ENCODE peak calls at places on chromosomes 16 and 17, in seven cellular contexts. E is EH; U is cardiac septum; J is A549; S is lung; Q is stimulated activated CD4-positive, alpha-beta T cell treated with anti-CD3 and anti-CD28 coated beads, Interleukin-1b, Interleukin-23, amount 100 ng/mL, for 24 hours; V is T-helper 2 cell. Z is an unnamed sample.

GRCh38 chr16:85195884-85196816 is 83.9 kb upstream of the CIBAR2 start:
- DNase-seq in J (no peak), V (no peak), S (no peak), Q (no peak), E (peak; percentile 47), U (no peak), Z (no peak)

GRCh38 chr17:30217054-30217453 is 18.4 kb downstream of the SLC6A4 start:
- DNase-seq in E (no peak), J (no peak), Q (no peak), V (no peak), U (no peak), S (no peak), Z (no peak)

GRCh38 chr17:79202476-79202875 is 127.9 kb downstream of the ENGASE start:
- DNase-seq in J (no peak), S (no peak), V (no peak), U (no peak), Q (no peak), E (no peak), Z (no peak)

GRCh38 chr16:27859020-27859419 is 204.5 kb downstream of the GSG1L start:
- DNase-seq in S (no peak), U (peak; percentile 62), Q (no peak), J (no peak), E (no peak), V (no peak), Z (no peak)

GRCh38 chr16:72932050-72932449 is 115.9 kb downstream of the ZFHX3 start:
- DNase-seq in E (no peak), J (no peak), U (no peak), V (no peak), Q (no peak), S (no peak), Z (no peak)

GRCh38 chr16:68575082-68575481 is 36.0 kb downstream of the ZFP90 start:
- DNase-seq in U (no peak), E (no peak), Q (no peak), S (no peak), V (no peak), J (no peak), Z (no peak)

GRCh38 chr17:15236281-15237105 is 28.6 kb downstream of the PMP22 start:
- DNase-seq in E (peak; percentile 39), J (no peak), V (no peak), S (no peak), U (no peak), Q (no peak), Z (no peak)

GRCh38 chr17:17868637-17869522 is 32.1 kb upstream of the SREBF1 start:
- DNase-seq in V (no peak), U (no peak), Q (no peak), S (no peak), E (no peak), J (no peak), Z (no peak)

GRCh38 chr17:49845210-49845782 is 2.6 kb downstream of the TAC4 start:
- DNase-seq in Q (no peak), V (no peak), S (no peak), J (no peak), E (peak; percentile 59), U (peak; percentile 79), Z (no peak)

GRCh38 chr17:12431188-12431587 is 234.5 kb upstream of the MYOCD start:
- DNase-seq in J (no peak), Q (no peak), V (no peak), E (no peak), U (no peak), S (no peak), Z (no peak)

GRCh38 chr16:25110392-25110947 is 1.1 kb upstream of the LCMT1 start:
- DNase-seq in S (no peak), V (no peak), E (no peak), J (no peak), Q (no peak), U (no peak), Z (no peak)

GRCh38 chr16:66277311-66278070 is 89.0 kb upstream of the CDH5 start:
- DNase-seq in V (no peak), E (no peak), J (no peak), S (no peak), Q (no peak), U (no peak), Z (no peak)

GRCh38 chr17:39134878-39135277 is 16.6 kb downstream of the PLXDC1 start:
- DNase-seq in U (no peak), V (no peak), E (no peak), J (no peak), S (no peak), Q (no peak), Z (no peak)

GRCh38 chr16:3609895-3610697 is 1.3 kb downstream of the SLX4 start:
- DNase-seq in S (no peak), E (peak; percentile 25), Q (no peak), V (no peak), U (no peak), J (no peak), Z (no peak)

GRCh38 chr16:2785101-2785991 is 2.0 kb downstream of the PRSS33 start:
- DNase-seq in Q (no peak), S (no peak), J (no peak), U (peak; percentile 71), V (no peak), E (no peak), Z (no peak)

GRCh38 chr17:11176549-11176948 is 64.5 kb upstream of the SHISA6 start:
- DNase-seq in E (no peak), V (no peak), J (no peak), S (no peak), U (no peak), Q (no peak), Z (no peak)

GRCh38 chr16:30009085-30009862 is 1.6 kb downstream of the DOC2A start:
- DNase-seq in Q (no peak), V (no peak), S (no peak), E (no peak), J (no peak), U (no peak), Z (no peak)

GRCh38 chr16:31242197-31242596 is 17.6 kb upstream of the ITGAM start:
- DNase-seq in S (no peak), V (no peak), U (no peak), J (no peak), Q (no peak), E (peak; percentile 31), Z (no peak)

GRCh38 chr17:82314721-82315605 is 2.4 kb downstream of the CD7 start:
- DNase-seq in V (no peak), U (no peak), Q (no peak), S (no peak), E (no peak), J (no peak), Z (no peak)

GRCh38 chr17:39239640-39240314 is 14.0 kb upstream of the STAC2 start:
- DNase-seq in Q (no peak), V (peak; percentile 44), J (peak; percentile 68), E (no peak), U (no peak), S (peak; percentile 56), Z (no peak)

GRCh38 chr16:85180047-85180878 is 68.0 kb upstream of the CIBAR2 start:
- DNase-seq in E (no peak), Q (no peak), U (no peak), J (no peak), S (no peak), V (no peak), Z (no peak)